ENCODE peak calls at places on chromosomes 5 and 9, in eight cellular contexts. One of them, this sample, is unnamed.

GRCh38 chr9:96413312-96414221 is 4.6 kb downstream of the ZNF367 start:
- ATAC-seq in Panc1: no peak
- ATAC-seq in activated CD4-positive, alpha-beta T cell treated with anti-CD3 and anti-CD28 coated beads for 36 hours: no peak
- ATAC-seq in K562: no peak
- ATAC-seq in activated naive CD8-positive, alpha-beta T cell treated with anti-CD3 and anti-CD28 coated beads, Interleukin-2, amount 50 U/mL, for 24 hours: no peak
- ATAC-seq in stimulated activated naive B cell treated with anti-CD40 and anti-IgM and Interleukin-4, amounts not matched to agents 10 μg/mL and 1 μg/mL and 100 μg/mL, for 72 hours: peak
- ATAC-seq in SK-N-SH treated with all-trans-retinoic acid at 6 μM for 48 hours: no peak
- ATAC-seq in right lobe of liver: no peak
- ATAC-seq in this sample: peak

GRCh38 chr5:67182406-67182805 is 14.2 kb downstream of the CD180 start:
- ATAC-seq in Panc1: peak
- ATAC-seq in activated CD4-positive, alpha-beta T cell treated with anti-CD3 and anti-CD28 coated beads for 36 hours: peak
- ATAC-seq in K562: peak
- ATAC-seq in activated naive CD8-positive, alpha-beta T cell treated with anti-CD3 and anti-CD28 coated beads, Interleukin-2, amount 50 U/mL, for 24 hours: peak
- ATAC-seq in stimulated activated naive B cell treated with anti-CD40 and anti-IgM and Interleukin-4, amounts not matched to agents 10 μg/mL and 1 μg/mL and 100 μg/mL, for 72 hours: peak
- ATAC-seq in SK-N-SH treated with all-trans-retinoic acid at 6 μM for 48 hours: peak
- ATAC-seq in right lobe of liver: peak
- ATAC-seq in this sample: no peak

GRCh38 chr9:134871941-134872340 is 8.7 kb upstream of the FCN2 start:
- ATAC-seq in Panc1: no peak
- ATAC-seq in activated CD4-positive, alpha-beta T cell treated with anti-CD3 and anti-CD28 coated beads for 36 hours: no peak
- ATAC-seq in K562: no peak
- ATAC-seq in activated naive CD8-positive, alpha-beta T cell treated with anti-CD3 and anti-CD28 coated beads, Interleukin-2, amount 50 U/mL, for 24 hours: no peak
- ATAC-seq in stimulated activated naive B cell treated with anti-CD40 and anti-IgM and Interleukin-4, amounts not matched to agents 10 μg/mL and 1 μg/mL and 100 μg/mL, for 72 hours: no peak
- ATAC-seq in SK-N-SH treated with all-trans-retinoic acid at 6 μM for 48 hours: no peak
- ATAC-seq in right lobe of liver: peak
- ATAC-seq in this sample: no peak

GRCh38 chr5:135488727-135489465 is 36.7 kb upstream of the TIFAB start:
- ATAC-seq in Panc1: peak
- ATAC-seq in activated CD4-positive, alpha-beta T cell treated with anti-CD3 and anti-CD28 coated beads for 36 hours: no peak
- ATAC-seq in K562: peak
- ATAC-seq in activated naive CD8-positive, alpha-beta T cell treated with anti-CD3 and anti-CD28 coated beads, Interleukin-2, amount 50 U/mL, for 24 hours: no peak
- ATAC-seq in stimulated activated naive B cell treated with anti-CD40 and anti-IgM and Interleukin-4, amounts not matched to agents 10 μg/mL and 1 μg/mL and 100 μg/mL, for 72 hours: no peak
- ATAC-seq in SK-N-SH treated with all-trans-retinoic acid at 6 μM for 48 hours: peak
- ATAC-seq in right lobe of liver: no peak
- ATAC-seq in this sample: no peak

GRCh38 chr5:155263381-155263780 is 249.8 kb downstream of the KIF4B start:
- ATAC-seq in Panc1: no peak
- ATAC-seq in activated CD4-positive, alpha-beta T cell treated with anti-CD3 and anti-CD28 coated beads for 36 hours: no peak
- ATAC-seq in K562: no peak
- ATAC-seq in activated naive CD8-positive, alpha-beta T cell treated with anti-CD3 and anti-CD28 coated beads, Interleukin-2, amount 50 U/mL, for 24 hours: no peak
- ATAC-seq in stimulated activated naive B cell treated with anti-CD40 and anti-IgM and Interleukin-4, amounts not matched to agents 10 μg/mL and 1 μg/mL and 100 μg/mL, for 72 hours: no peak
- ATAC-seq in SK-N-SH treated with all-trans-retinoic acid at 6 μM for 48 hours: no peak
- ATAC-seq in right lobe of liver: no peak
- ATAC-seq in this sample: no peak

GRCh38 chr5:52856564-52856963 is 68.8 kb downstream of the ITGA1 start:
- ATAC-seq in Panc1: no peak
- ATAC-seq in activated CD4-positive, alpha-beta T cell treated with anti-CD3 and anti-CD28 coated beads for 36 hours: no peak
- ATAC-seq in K562: no peak
- ATAC-seq in activated naive CD8-positive, alpha-beta T cell treated with anti-CD3 and anti-CD28 coated beads, Interleukin-2, amount 50 U/mL, for 24 hours: no peak
- ATAC-seq in stimulated activated naive B cell treated with anti-CD40 and anti-IgM and Interleukin-4, amounts not matched to agents 10 μg/mL and 1 μg/mL and 100 μg/mL, for 72 hours: peak
- ATAC-seq in SK-N-SH treated with all-trans-retinoic acid at 6 μM for 48 hours: no peak
- ATAC-seq in right lobe of liver: no peak
- ATAC-seq in this sample: peak

GRCh38 chr9:69342769-69343168 is 17.8 kb downstream of the ENTREP1 start:
- ATAC-seq in Panc1: no peak
- ATAC-seq in activated CD4-positive, alpha-beta T cell treated with anti-CD3 and anti-CD28 coated beads for 36 hours: no peak
- ATAC-seq in K562: no peak
- ATAC-seq in activated naive CD8-positive, alpha-beta T cell treated with anti-CD3 and anti-CD28 coated beads, Interleukin-2, amount 50 U/mL, for 24 hours: no peak
- ATAC-seq in stimulated activated naive B cell treated with anti-CD40 and anti-IgM and Interleukin-4, amounts not matched to agents 10 μg/mL and 1 μg/mL and 100 μg/mL, for 72 hours: no peak
- ATAC-seq in SK-N-SH treated with all-trans-retinoic acid at 6 μM for 48 hours: no peak
- ATAC-seq in right lobe of liver: no peak
- ATAC-seq in this sample: no peak

GRCh38 chr9:115938479-115938878 is 215.1 kb upstream of the PAPPA start:
- ATAC-seq in Panc1: no peak
- ATAC-seq in activated CD4-positive, alpha-beta T cell treated with anti-CD3 and anti-CD28 coated beads for 36 hours: no peak
- ATAC-seq in K562: no peak
- ATAC-seq in activated naive CD8-positive, alpha-beta T cell treated with anti-CD3 and anti-CD28 coated beads, Interleukin-2, amount 50 U/mL, for 24 hours: no peak
- ATAC-seq in stimulated activated naive B cell treated with anti-CD40 and anti-IgM and Interleukin-4, amounts not matched to agents 10 μg/mL and 1 μg/mL and 100 μg/mL, for 72 hours: no peak
- ATAC-seq in SK-N-SH treated with all-trans-retinoic acid at 6 μM for 48 hours: no peak
- ATAC-seq in right lobe of liver: no peak
- ATAC-seq in this sample: no peak

GRCh38 chr5:91938441-91938840 is 555.3 kb upstream of the ARRDC3 start:
- ATAC-seq in Panc1: no peak
- ATAC-seq in activated CD4-positive, alpha-beta T cell treated with anti-CD3 and anti-CD28 coated beads for 36 hours: no peak
- ATAC-seq in K562: no peak
- ATAC-seq in activated naive CD8-positive, alpha-beta T cell treated with anti-CD3 and anti-CD28 coated beads, Interleukin-2, amount 50 U/mL, for 24 hours: no peak
- ATAC-seq in stimulated activated naive B cell treated with anti-CD40 and anti-IgM and Interleukin-4, amounts not matched to agents 10 μg/mL and 1 μg/mL and 100 μg/mL, for 72 hours: no peak
- ATAC-seq in SK-N-SH treated with all-trans-retinoic acid at 6 μM for 48 hours: no peak
- ATAC-seq in right lobe of liver: no peak
- ATAC-seq in this sample: no peak

GRCh38 chr5:103523319-103523718 is 39.3 kb downstream of the NUDT12 start:
- ATAC-seq in Panc1: no peak
- ATAC-seq in activated CD4-positive, alpha-beta T cell treated with anti-CD3 and anti-CD28 coated beads for 36 hours: no peak
- ATAC-seq in K562: peak
- ATAC-seq in activated naive CD8-positive, alpha-beta T cell treated with anti-CD3 and anti-CD28 coated beads, Interleukin-2, amount 50 U/mL, for 24 hours: no peak
- ATAC-seq in stimulated activated naive B cell treated with anti-CD40 and anti-IgM and Interleukin-4, amounts not matched to agents 10 μg/mL and 1 μg/mL and 100 μg/mL, for 72 hours: no peak
- ATAC-seq in SK-N-SH treated with all-trans-retinoic acid at 6 μM for 48 hours: no peak
- ATAC-seq in right lobe of liver: peak
- ATAC-seq in this sample: no peak

GRCh38 chr9:136572003-136572595 is 26.3 kb upstream of the NOTCH1 start:
- ATAC-seq in Panc1: peak
- ATAC-seq in activated CD4-positive, alpha-beta T cell treated with anti-CD3 and anti-CD28 coated beads for 36 hours: no peak
- ATAC-seq in K562: no peak
- ATAC-seq in activated naive CD8-positive, alpha-beta T cell treated with anti-CD3 and anti-CD28 coated beads, Interleukin-2, amount 50 U/mL, for 24 hours: no peak
- ATAC-seq in stimulated activated naive B cell treated with anti-CD40 and anti-IgM and Interleukin-4, amounts not matched to agents 10 μg/mL and 1 μg/mL and 100 μg/mL, for 72 hours: no peak
- ATAC-seq in SK-N-SH treated with all-trans-retinoic acid at 6 μM for 48 hours: peak
- ATAC-seq in right lobe of liver: no peak
- ATAC-seq in this sample: no peak

GRCh38 chr5:100706796-100707195 is 171.6 kb downstream of the FAM174A start:
- ATAC-seq in Panc1: no peak
- ATAC-seq in activated CD4-positive, alpha-beta T cell treated with anti-CD3 and anti-CD28 coated beads for 36 hours: no peak
- ATAC-seq in K562: no peak
- ATAC-seq in activated naive CD8-positive, alpha-beta T cell treated with anti-CD3 and anti-CD28 coated beads, Interleukin-2, amount 50 U/mL, for 24 hours: no peak
- ATAC-seq in stimulated activated naive B cell treated with anti-CD40 and anti-IgM and Interleukin-4, amounts not matched to agents 10 μg/mL and 1 μg/mL and 100 μg/mL, for 72 hours: no peak
- ATAC-seq in SK-N-SH treated with all-trans-retinoic acid at 6 μM for 48 hours: peak
- ATAC-seq in right lobe of liver: peak
- ATAC-seq in this sample: no peak

GRCh38 chr9:126421567-126422428 is 95.2 kb downstream of the MVB12B start:
- ATAC-seq in Panc1: no peak
- ATAC-seq in activated CD4-positive, alpha-beta T cell treated with anti-CD3 and anti-CD28 coated beads for 36 hours: no peak
- ATAC-seq in K562: no peak
- ATAC-seq in activated naive CD8-positive, alpha-beta T cell treated with anti-CD3 and anti-CD28 coated beads, Interleukin-2, amount 50 U/mL, for 24 hours: no peak
- ATAC-seq in stimulated activated naive B cell treated with anti-CD40 and anti-IgM and Interleukin-4, amounts not matched to agents 10 μg/mL and 1 μg/mL and 100 μg/mL, for 72 hours: no peak
- ATAC-seq in SK-N-SH treated with all-trans-retinoic acid at 6 μM for 48 hours: no peak
- ATAC-seq in right lobe of liver: no peak
- ATAC-seq in this sample: no peak

GRCh38 chr5:4639959-4640358 is 500.2 kb upstream of the ADAMTS16 start:
- ATAC-seq in Panc1: no peak
- ATAC-seq in activated CD4-positive, alpha-beta T cell treated with anti-CD3 and anti-CD28 coated beads for 36 hours: no peak
- ATAC-seq in K562: no peak
- ATAC-seq in activated naive CD8-positive, alpha-beta T cell treated with anti-CD3 and anti-CD28 coated beads, Interleukin-2, amount 50 U/mL, for 24 hours: no peak
- ATAC-seq in stimulated activated naive B cell treated with anti-CD40 and anti-IgM and Interleukin-4, amounts not matched to agents 10 μg/mL and 1 μg/mL and 100 μg/mL, for 72 hours: no peak
- ATAC-seq in SK-N-SH treated with all-trans-retinoic acid at 6 μM for 48 hours: no peak
- ATAC-seq in right lobe of liver: no peak
- ATAC-seq in this sample: no peak

GRCh38 chr9:13387668-13388124 is 108.2 kb upstream of the MPDZ start:
- ATAC-seq in Panc1: no peak
- ATAC-seq in activated CD4-positive, alpha-beta T cell treated with anti-CD3 and anti-CD28 coated beads for 36 hours: no peak
- ATAC-seq in K562: no peak
- ATAC-seq in activated naive CD8-positive, alpha-beta T cell treated with anti-CD3 and anti-CD28 coated beads, Interleukin-2, amount 50 U/mL, for 24 hours: no peak
- ATAC-seq in stimulated activated naive B cell treated with anti-CD40 and anti-IgM and Interleukin-4, amounts not matched to agents 10 μg/mL and 1 μg/mL and 100 μg/mL, for 72 hours: no peak
- ATAC-seq in SK-N-SH treated with all-trans-retinoic acid at 6 μM for 48 hours: peak
- ATAC-seq in right lobe of liver: no peak
- ATAC-seq in this sample: no peak

GRCh38 chr5:65774346-65774745 is 52.3 kb downstream of the NLN start:
- ATAC-seq in Panc1: peak
- ATAC-seq in activated CD4-positive, alpha-beta T cell treated with anti-CD3 and anti-CD28 coated beads for 36 hours: peak
- ATAC-seq in K562: no peak
- ATAC-seq in activated naive CD8-positive, alpha-beta T cell treated with anti-CD3 and anti-CD28 coated beads, Interleukin-2, amount 50 U/mL, for 24 hours: peak
- ATAC-seq in stimulated activated naive B cell treated with anti-CD40 and anti-IgM and Interleukin-4, amounts not matched to agents 10 μg/mL and 1 μg/mL and 100 μg/mL, for 72 hours: peak
- ATAC-seq in SK-N-SH treated with all-trans-retinoic acid at 6 μM for 48 hours: peak
- ATAC-seq in right lobe of liver: no peak
- ATAC-seq in this sample: no peak

GRCh38 chr5:61731946-61732314 is 399.9 kb downstream of the ZSWIM6 start:
- ATAC-seq in Panc1: no peak
- ATAC-seq in activated CD4-positive, alpha-beta T cell treated with anti-CD3 and anti-CD28 coated beads for 36 hours: no peak
- ATAC-seq in K562: no peak
- ATAC-seq in activated naive CD8-positive, alpha-beta T cell treated with anti-CD3 and anti-CD28 coated beads, Interleukin-2, amount 50 U/mL, for 24 hours: no peak
- ATAC-seq in stimulated activated naive B cell treated with anti-CD40 and anti-IgM and Interleukin-4, amounts not matched to agents 10 μg/mL and 1 μg/mL and 100 μg/mL, for 72 hours: no peak
- ATAC-seq in SK-N-SH treated with all-trans-retinoic acid at 6 μM for 48 hours: no peak
- ATAC-seq in right lobe of liver: peak
- ATAC-seq in this sample: no peak

GRCh38 chr5:119285070-119285916 is 70.5 kb upstream of the TNFAIP8 start:
- ATAC-seq in Panc1: no peak
- ATAC-seq in activated CD4-positive, alpha-beta T cell treated with anti-CD3 and anti-CD28 coated beads for 36 hours: no peak
- ATAC-seq in K562: no peak
- ATAC-seq in activated naive CD8-positive, alpha-beta T cell treated with anti-CD3 and anti-CD28 coated beads, Interleukin-2, amount 50 U/mL, for 24 hours: no peak
- ATAC-seq in stimulated activated naive B cell treated with anti-CD40 and anti-IgM and Interleukin-4, amounts not matched to agents 10 μg/mL and 1 μg/mL and 100 μg/mL, for 72 hours: no peak
- ATAC-seq in SK-N-SH treated with all-trans-retinoic acid at 6 μM for 48 hours: no peak
- ATAC-seq in right lobe of liver: no peak
- ATAC-seq in this sample: no peak

GRCh38 chr9:97873877-97874276 is 20.9 kb downstream of the FOXE1 start:
- ATAC-seq in Panc1: no peak
- ATAC-seq in activated CD4-positive, alpha-beta T cell treated with anti-CD3 and anti-CD28 coated beads for 36 hours: peak
- ATAC-seq in K562: peak
- ATAC-seq in activated naive CD8-positive, alpha-beta T cell treated with anti-CD3 and anti-CD28 coated beads, Interleukin-2, amount 50 U/mL, for 24 hours: no peak
- ATAC-seq in stimulated activated naive B cell treated with anti-CD40 and anti-IgM and Interleukin-4, amounts not matched to agents 10 μg/mL and 1 μg/mL and 100 μg/mL, for 72 hours: no peak
- ATAC-seq in SK-N-SH treated with all-trans-retinoic acid at 6 μM for 48 hours: no peak
- ATAC-seq in right lobe of liver: no peak
- ATAC-seq in this sample: no peak

GRCh38 chr9:73118297-73118696 is 33.4 kb upstream of the ANXA1 start:
- ATAC-seq in Panc1: no peak
- ATAC-seq in activated CD4-positive, alpha-beta T cell treated with anti-CD3 and anti-CD28 coated beads for 36 hours: no peak
- ATAC-seq in K562: no peak
- ATAC-seq in activated naive CD8-positive, alpha-beta T cell treated with anti-CD3 and anti-CD28 coated beads, Interleukin-2, amount 50 U/mL, for 24 hours: no peak
- ATAC-seq in stimulated activated naive B cell treated with anti-CD40 and anti-IgM and Interleukin-4, amounts not matched to agents 10 μg/mL and 1 μg/mL and 100 μg/mL, for 72 hours: no peak
- ATAC-seq in SK-N-SH treated with all-trans-retinoic acid at 6 μM for 48 hours: no peak
- ATAC-seq in right lobe of liver: no peak
- ATAC-seq in this sample: no peak

GRCh38 chr9:137301086-137301947 is 754 bp downstream of the NRARP start:
- ATAC-seq in Panc1: peak
- ATAC-seq in activated CD4-positive, alpha-beta T cell treated with anti-CD3 and anti-CD28 coated beads for 36 hours: peak
- ATAC-seq in K562: peak
- ATAC-seq in activated naive CD8-positive, alpha-beta T cell treated with anti-CD3 and anti-CD28 coated beads, Interleukin-2, amount 50 U/mL, for 24 hours: peak
- ATAC-seq in stimulated activated naive B cell treated with anti-CD40 and anti-IgM and Interleukin-4, amounts not matched to agents 10 μg/mL and 1 μg/mL and 100 μg/mL, for 72 hours: peak
- ATAC-seq in SK-N-SH treated with all-trans-retinoic acid at 6 μM for 48 hours: peak
- ATAC-seq in right lobe of liver: no peak
- ATAC-seq in this sample: no peak

GRCh38 chr5:88813805-88814584 is 69.0 kb downstream of the MEF2C start:
- ATAC-seq in Panc1: no peak
- ATAC-seq in activated CD4-positive, alpha-beta T cell treated with anti-CD3 and anti-CD28 coated beads for 36 hours: no peak
- ATAC-seq in K562: peak
- ATAC-seq in activated naive CD8-positive, alpha-beta T cell treated with anti-CD3 and anti-CD28 coated beads, Interleukin-2, amount 50 U/mL, for 24 hours: no peak
- ATAC-seq in stimulated activated naive B cell treated with anti-CD40 and anti-IgM and Interleukin-4, amounts not matched to agents 10 μg/mL and 1 μg/mL and 100 μg/mL, for 72 hours: no peak
- ATAC-seq in SK-N-SH treated with all-trans-retinoic acid at 6 μM for 48 hours: no peak
- ATAC-seq in right lobe of liver: no peak
- ATAC-seq in this sample: no peak

GRCh38 chr5:1140818-1141189 is 28.9 kb upstream of the SLC12A7 start:
- ATAC-seq in Panc1: peak
- ATAC-seq in activated CD4-positive, alpha-beta T cell treated with anti-CD3 and anti-CD28 coated beads for 36 hours: no peak
- ATAC-seq in K562: no peak
- ATAC-seq in activated naive CD8-positive, alpha-beta T cell treated with anti-CD3 and anti-CD28 coated beads, Interleukin-2, amount 50 U/mL, for 24 hours: no peak
- ATAC-seq in stimulated activated naive B cell treated with anti-CD40 and anti-IgM and Interleukin-4, amounts not matched to agents 10 μg/mL and 1 μg/mL and 100 μg/mL, for 72 hours: no peak
- ATAC-seq in SK-N-SH treated with all-trans-retinoic acid at 6 μM for 48 hours: no peak
- ATAC-seq in right lobe of liver: no peak
- ATAC-seq in this sample: no peak

GRCh38 chr5:30804739-30805313 is 388.7 kb upstream of the CDH6 start:
- ATAC-seq in Panc1: no peak
- ATAC-seq in activated CD4-positive, alpha-beta T cell treated with anti-CD3 and anti-CD28 coated beads for 36 hours: no peak
- ATAC-seq in K562: no peak
- ATAC-seq in activated naive CD8-positive, alpha-beta T cell treated with anti-CD3 and anti-CD28 coated beads, Interleukin-2, amount 50 U/mL, for 24 hours: no peak
- ATAC-seq in stimulated activated naive B cell treated with anti-CD40 and anti-IgM and Interleukin-4, amounts not matched to agents 10 μg/mL and 1 μg/mL and 100 μg/mL, for 72 hours: no peak
- ATAC-seq in SK-N-SH treated with all-trans-retinoic acid at 6 μM for 48 hours: peak
- ATAC-seq in right lobe of liver: no peak
- ATAC-seq in this sample: no peak

GRCh38 chr9:136494531-136495215 is 11.8 kb upstream of the SEC16A start:
- ATAC-seq in Panc1: no peak
- ATAC-seq in activated CD4-positive, alpha-beta T cell treated with anti-CD3 and anti-CD28 coated beads for 36 hours: no peak
- ATAC-seq in K562: no peak
- ATAC-seq in activated naive CD8-positive, alpha-beta T cell treated with anti-CD3 and anti-CD28 coated beads, Interleukin-2, amount 50 U/mL, for 24 hours: no peak
- ATAC-seq in stimulated activated naive B cell treated with anti-CD40 and anti-IgM and Interleukin-4, amounts not matched to agents 10 μg/mL and 1 μg/mL and 100 μg/mL, for 72 hours: no peak
- ATAC-seq in SK-N-SH treated with all-trans-retinoic acid at 6 μM for 48 hours: no peak
- ATAC-seq in right lobe of liver: no peak
- ATAC-seq in this sample: no peak

GRCh38 chr9:131429121-131430012 is 35.5 kb downstream of the PRRC2B start:
- ATAC-seq in Panc1: no peak
- ATAC-seq in activated CD4-positive, alpha-beta T cell treated with anti-CD3 and anti-CD28 coated beads for 36 hours: peak
- ATAC-seq in K562: no peak
- ATAC-seq in activated naive CD8-positive, alpha-beta T cell treated with anti-CD3 and anti-CD28 coated beads, Interleukin-2, amount 50 U/mL, for 24 hours: no peak
- ATAC-seq in stimulated activated naive B cell treated with anti-CD40 and anti-IgM and Interleukin-4, amounts not matched to agents 10 μg/mL and 1 μg/mL and 100 μg/mL, for 72 hours: no peak
- ATAC-seq in SK-N-SH treated with all-trans-retinoic acid at 6 μM for 48 hours: no peak
- ATAC-seq in right lobe of liver: no peak
- ATAC-seq in this sample: no peak

GRCh38 chr5:131195696-131196095 is 25.0 kb downstream of the LYRM7 start:
- ATAC-seq in Panc1: no peak
- ATAC-seq in activated CD4-positive, alpha-beta T cell treated with anti-CD3 and anti-CD28 coated beads for 36 hours: no peak
- ATAC-seq in K562: peak
- ATAC-seq in activated naive CD8-positive, alpha-beta T cell treated with anti-CD3 and anti-CD28 coated beads, Interleukin-2, amount 50 U/mL, for 24 hours: no peak
- ATAC-seq in stimulated activated naive B cell treated with anti-CD40 and anti-IgM and Interleukin-4, amounts not matched to agents 10 μg/mL and 1 μg/mL and 100 μg/mL, for 72 hours: no peak
- ATAC-seq in SK-N-SH treated with all-trans-retinoic acid at 6 μM for 48 hours: no peak
- ATAC-seq in right lobe of liver: no peak
- ATAC-seq in this sample: no peak

GRCh38 chr5:135371738-135372232 is 27.2 kb downstream of the MACROH2A1 start:
- ATAC-seq in Panc1: no peak
- ATAC-seq in activated CD4-positive, alpha-beta T cell treated with anti-CD3 and anti-CD28 coated beads for 36 hours: no peak
- ATAC-seq in K562: no peak
- ATAC-seq in activated naive CD8-positive, alpha-beta T cell treated with anti-CD3 and anti-CD28 coated beads, Interleukin-2, amount 50 U/mL, for 24 hours: no peak
- ATAC-seq in stimulated activated naive B cell treated with anti-CD40 and anti-IgM and Interleukin-4, amounts not matched to agents 10 μg/mL and 1 μg/mL and 100 μg/mL, for 72 hours: no peak
- ATAC-seq in SK-N-SH treated with all-trans-retinoic acid at 6 μM for 48 hours: peak
- ATAC-seq in right lobe of liver: no peak
- ATAC-seq in this sample: no peak

GRCh38 chr5:39652036-39652435 is 227.3 kb upstream of the DAB2 start:
- ATAC-seq in Panc1: no peak
- ATAC-seq in activated CD4-positive, alpha-beta T cell treated with anti-CD3 and anti-CD28 coated beads for 36 hours: no peak
- ATAC-seq in K562: no peak
- ATAC-seq in activated naive CD8-positive, alpha-beta T cell treated with anti-CD3 and anti-CD28 coated beads, Interleukin-2, amount 50 U/mL, for 24 hours: no peak
- ATAC-seq in stimulated activated naive B cell treated with anti-CD40 and anti-IgM and Interleukin-4, amounts not matched to agents 10 μg/mL and 1 μg/mL and 100 μg/mL, for 72 hours: no peak
- ATAC-seq in SK-N-SH treated with all-trans-retinoic acid at 6 μM for 48 hours: no peak
- ATAC-seq in right lobe of liver: no peak
- ATAC-seq in this sample: no peak

GRCh38 chr9:36306481-36307306 is 48.4 kb upstream of the GNE start:
- ATAC-seq in Panc1: peak
- ATAC-seq in activated CD4-positive, alpha-beta T cell treated with anti-CD3 and anti-CD28 coated beads for 36 hours: peak
- ATAC-seq in K562: no peak
- ATAC-seq in activated naive CD8-positive, alpha-beta T cell treated with anti-CD3 and anti-CD28 coated beads, Interleukin-2, amount 50 U/mL, for 24 hours: no peak
- ATAC-seq in stimulated activated naive B cell treated with anti-CD40 and anti-IgM and Interleukin-4, amounts not matched to agents 10 μg/mL and 1 μg/mL and 100 μg/mL, for 72 hours: no peak
- ATAC-seq in SK-N-SH treated with all-trans-retinoic acid at 6 μM for 48 hours: no peak
- ATAC-seq in right lobe of liver: no peak
- ATAC-seq in this sample: no peak

GRCh38 chr9:84804948-84805694 is 135.6 kb downstream of the NTRK2 start:
- ATAC-seq in Panc1: no peak
- ATAC-seq in activated CD4-positive, alpha-beta T cell treated with anti-CD3 and anti-CD28 coated beads for 36 hours: no peak
- ATAC-seq in K562: no peak
- ATAC-seq in activated naive CD8-positive, alpha-beta T cell treated with anti-CD3 and anti-CD28 coated beads, Interleukin-2, amount 50 U/mL, for 24 hours: no peak
- ATAC-seq in stimulated activated naive B cell treated with anti-CD40 and anti-IgM and Interleukin-4, amounts not matched to agents 10 μg/mL and 1 μg/mL and 100 μg/mL, for 72 hours: no peak
- ATAC-seq in SK-N-SH treated with all-trans-retinoic acid at 6 μM for 48 hours: no peak
- ATAC-seq in right lobe of liver: peak
- ATAC-seq in this sample: no peak

GRCh38 chr5:69156456-69156855 is 10.5 kb upstream of the CCNB1 start:
- ATAC-seq in Panc1: no peak
- ATAC-seq in activated CD4-positive, alpha-beta T cell treated with anti-CD3 and anti-CD28 coated beads for 36 hours: no peak
- ATAC-seq in K562: no peak
- ATAC-seq in activated naive CD8-positive, alpha-beta T cell treated with anti-CD3 and anti-CD28 coated beads, Interleukin-2, amount 50 U/mL, for 24 hours: no peak
- ATAC-seq in stimulated activated naive B cell treated with anti-CD40 and anti-IgM and Interleukin-4, amounts not matched to agents 10 μg/mL and 1 μg/mL and 100 μg/mL, for 72 hours: no peak
- ATAC-seq in SK-N-SH treated with all-trans-retinoic acid at 6 μM for 48 hours: no peak
- ATAC-seq in right lobe of liver: no peak
- ATAC-seq in this sample: no peak

GRCh38 chr9:129933709-129934586 is 98.7 kb downstream of the USP20 start:
- ATAC-seq in Panc1: no peak
- ATAC-seq in activated CD4-positive, alpha-beta T cell treated with anti-CD3 and anti-CD28 coated beads for 36 hours: peak
- ATAC-seq in K562: no peak
- ATAC-seq in activated naive CD8-positive, alpha-beta T cell treated with anti-CD3 and anti-CD28 coated beads, Interleukin-2, amount 50 U/mL, for 24 hours: peak
- ATAC-seq in stimulated activated naive B cell treated with anti-CD40 and anti-IgM and Interleukin-4, amounts not matched to agents 10 μg/mL and 1 μg/mL and 100 μg/mL, for 72 hours: peak
- ATAC-seq in SK-N-SH treated with all-trans-retinoic acid at 6 μM for 48 hours: peak
- ATAC-seq in right lobe of liver: no peak
- ATAC-seq in this sample: peak

GRCh38 chr9:27622688-27623340 is 49.5 kb upstream of the C9orf72 start:
- ATAC-seq in Panc1: no peak
- ATAC-seq in activated CD4-positive, alpha-beta T cell treated with anti-CD3 and anti-CD28 coated beads for 36 hours: no peak
- ATAC-seq in K562: no peak
- ATAC-seq in activated naive CD8-positive, alpha-beta T cell treated with anti-CD3 and anti-CD28 coated beads, Interleukin-2, amount 50 U/mL, for 24 hours: no peak
- ATAC-seq in stimulated activated naive B cell treated with anti-CD40 and anti-IgM and Interleukin-4, amounts not matched to agents 10 μg/mL and 1 μg/mL and 100 μg/mL, for 72 hours: no peak
- ATAC-seq in SK-N-SH treated with all-trans-retinoic acid at 6 μM for 48 hours: no peak
- ATAC-seq in right lobe of liver: no peak
- ATAC-seq in this sample: no peak

This sample was measured in stimulated activated memory B cell treated with anti-CD40 and anti-IgM and Interleukin-4, amounts not matched to agents 10 μg/mL and 1 μg/mL and 100 μg/mL, for 72 hours.